ENCODE peak calls at places on chromosomes 16 and 17, in five cellular contexts. S is neuronal stem cell, Z is mesenchymal stem cell, K is IMR-90, J is H1. P is an unnamed sample.

GRCh38 chr16:4261557-4262172 is 11.2 kb downstream of the TFAP4 start:
- DNase-seq in S (peak; percentile 51), Z (peak; percentile 40), K (peak; percentile 16), J (no peak), P (peak; percentile 89)

GRCh38 chr17:71845354-71845753 is 275.5 kb upstream of the SOX9 start:
- DNase-seq in S (no peak), Z (no peak), K (no peak), J (no peak), P (no peak)

GRCh38 chr17:21125862-21126261 is 902 bp upstream of the DHRS7B start:
- DNase-seq in S (no peak), Z (no peak), K (no peak), J (no peak), P (no peak)

GRCh38 chr16:29899516-29900101 is at the start of gene SEZ6L2:
- DNase-seq in S (peak; percentile 84), Z (peak; percentile 97), K (peak; percentile 86), J (peak; percentile 86), P (peak; percentile 5)

GRCh38 chr16:78519896-78520295 is 420.4 kb downstream of the WWOX start:
- DNase-seq in S (no peak), Z (no peak), K (no peak), J (no peak), P (no peak)

GRCh38 chr17:34667656-34668055 is 88.3 kb downstream of the TMEM132E start:
- DNase-seq in S (no peak), Z (no peak), K (no peak), J (no peak), P (no peak)

GRCh38 chr17:79907855-79908254 is 68.6 kb upstream of the CBX4 start:
- DNase-seq in S (no peak), Z (no peak), K (peak; percentile 10), J (no peak), P (no peak)

GRCh38 chr17:22138861-22139469 is 446.6 kb downstream of the KCNJ18 start:
- DNase-seq in S (no peak), Z (peak; percentile 12), K (no peak), J (no peak), P (no peak)

GRCh38 chr17:45820052-45820780 is 24.5 kb upstream of the SPPL2C start:
- DNase-seq in S (no peak), Z (no peak), K (no peak), J (no peak), P (no peak)

GRCh38 chr17:68396795-68397536 is 60.3 kb downstream of the WIPI1 start:
- DNase-seq in S (no peak), Z (peak; percentile 63), K (no peak), J (no peak), P (no peak)

GRCh38 chr17:39404542-39405378 is 3.3 kb upstream of the FBXL20 start:
- DNase-seq in S (no peak), Z (peak; percentile 90), K (peak; percentile 91), J (no peak), P (peak; percentile 44)

GRCh38 chr16:83059237-83059636 is 432.5 kb downstream of the CDH13 start:
- DNase-seq in S (no peak), Z (no peak), K (peak; percentile 11), J (no peak), P (no peak)

GRCh38 chr16:84730406-84731106 is 30.8 kb downstream of the USP10 start:
- DNase-seq in S (no peak), Z (peak; percentile 94), K (peak; percentile 97), J (no peak), P (peak; percentile 89)

GRCh38 chr17:43584666-43585102 is 38.5 kb upstream of the ETV4 start:
- DNase-seq in S (no peak), Z (no peak), K (peak; percentile 52), J (no peak), P (peak; percentile 92)

GRCh38 chr17:9880582-9880999 is 24.5 kb downstream of the RCVRN start:
- DNase-seq in S (no peak), Z (no peak), K (no peak), J (no peak), P (peak; percentile 31)

GRCh38 chr17:1617620-1618174 is 10.9 kb downstream of the SLC43A2 start:
- DNase-seq in S (no peak), Z (peak; percentile 85), K (peak; percentile 77), J (no peak), P (peak; percentile 76)

GRCh38 chr16:83807327-83807709 is 460 bp upstream of the HSBP1 start:
- DNase-seq in S (no peak), Z (no peak), K (no peak), J (no peak), P (no peak)

GRCh38 chr16:1105888-1106620 is 10.0 kb upstream of the C1QTNF8 start:
- DNase-seq in S (peak; percentile 64), Z (peak; percentile 48), K (peak; percentile 33), J (no peak), P (peak; percentile 32)

GRCh38 chr16:20388854-20389253 is 15.7 kb downstream of the PDILT start:
- DNase-seq in S (no peak), Z (no peak), K (no peak), J (no peak), P (no peak)

GRCh38 chr17:82888583-82889495 is 49.0 kb upstream of the ZNF750 start:
- DNase-seq in S (no peak), Z (no peak), K (no peak), J (no peak), P (peak; percentile 47)

GRCh38 chr17:67526700-67527099 is 149.6 kb downstream of the PITPNC1 start:
- DNase-seq in S (no peak), Z (no peak), K (no peak), J (no peak), P (no peak)

GRCh38 chr16:68377221-68377620 is 66.4 kb downstream of the PRMT7 start:
- DNase-seq in S (no peak), Z (no peak), K (no peak), J (no peak), P (no peak)

GRCh38 chr16:89145406-89146161 is 26.0 kb upstream of the CDH15 start:
- DNase-seq in S (no peak), Z (no peak), K (no peak), J (no peak), P (no peak)

GRCh38 chr16:29821663-29822115 is 1.4 kb downstream of the MVP start:
- DNase-seq in S (no peak), Z (peak; percentile 86), K (peak; percentile 79), J (no peak), P (peak; percentile 78)

GRCh38 chr16:57475711-57476339 is 10.5 kb downstream of the DOK4 start:
- DNase-seq in S (no peak), Z (peak; percentile 76), K (peak; percentile 33), J (peak; percentile 77), P (peak; percentile 57)

GRCh38 chr17:72870437-72870985 is 222.0 kb downstream of the SLC39A11 start:
- DNase-seq in S (no peak), Z (no peak), K (no peak), J (no peak), P (no peak)

GRCh38 chr17:80772906-80773242 is 218.8 kb upstream of the CHMP6 start:
- DNase-seq in S (no peak), Z (no peak), K (no peak), J (no peak), P (no peak)

GRCh38 chr16:62036101-62036806 is at the start of gene CDH8:
- DNase-seq in S (peak; percentile 84), Z (no peak), K (no peak), J (no peak), P (peak; percentile 77)

GRCh38 chr16:62036807-62037135 is 533 bp upstream of the CDH8 start:
- DNase-seq in S (peak; percentile 40), Z (no peak), K (no peak), J (no peak), P (no peak)

GRCh38 chr16:62035115-62036092 is 834 bp downstream of the CDH8 start:
- DNase-seq in S (peak; percentile 71), Z (no peak), K (no peak), J (peak; percentile 56), P (peak; percentile 59)

GRCh38 chr16:62033065-62033464 is 3.2 kb downstream of the CDH8 start:
- DNase-seq in S (no peak), Z (no peak), K (no peak), J (no peak), P (no peak)

DNA sequence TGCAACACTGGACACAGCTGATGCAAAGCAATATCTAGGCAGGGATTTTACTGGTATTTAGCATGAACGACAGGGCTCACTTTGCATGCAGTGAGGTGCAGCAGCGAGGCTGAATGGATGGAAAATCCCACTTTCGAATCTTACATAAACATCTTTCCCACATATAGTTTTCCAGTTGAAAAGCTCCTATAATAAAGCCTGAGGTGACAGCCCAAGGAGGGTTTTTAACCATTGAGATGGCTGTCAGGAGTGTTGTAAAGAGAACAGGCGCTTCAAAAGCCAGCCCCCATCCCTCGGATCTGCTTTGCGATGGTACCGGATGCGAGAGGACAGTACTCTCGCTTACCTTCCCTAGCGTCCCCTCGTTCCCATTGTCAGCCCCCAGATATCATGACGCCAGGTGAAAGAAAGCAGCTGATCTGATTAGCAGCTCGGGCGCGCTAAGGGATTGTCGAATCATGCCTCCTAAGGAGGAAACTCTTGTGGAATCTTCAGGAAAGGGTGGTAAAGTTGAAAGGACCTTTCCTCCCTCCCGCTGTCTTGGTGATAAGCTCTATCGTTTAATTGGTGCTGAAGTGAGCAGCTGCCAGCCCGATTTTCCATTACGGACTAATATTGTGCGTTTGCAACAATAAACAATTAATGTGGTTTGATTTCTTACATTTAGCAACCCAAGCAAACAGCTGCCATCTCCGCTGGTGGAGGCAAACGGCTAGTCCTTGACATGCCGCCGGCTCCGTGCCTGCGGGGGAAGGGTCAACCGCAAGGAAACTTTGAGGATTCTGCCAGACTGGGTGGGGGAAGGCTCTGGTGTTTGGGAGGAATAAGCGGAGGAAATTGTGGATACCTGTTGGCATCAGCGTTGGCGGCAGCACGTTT is 1.8 kb downstream of the CDH8 start:
- DNase-seq in S (peak; percentile 49), Z (no peak), K (no peak), J (no peak), P (no peak)
- H3K4me3 ChIP-seq in S (peak overlapping the region; percentile 88), Z (peak overlapping the region; percentile 49), K (no peak overlapping the region), J (peak overlapping the region; percentile 78), P (peak overlapping the region; percentile 70)

DNA sequence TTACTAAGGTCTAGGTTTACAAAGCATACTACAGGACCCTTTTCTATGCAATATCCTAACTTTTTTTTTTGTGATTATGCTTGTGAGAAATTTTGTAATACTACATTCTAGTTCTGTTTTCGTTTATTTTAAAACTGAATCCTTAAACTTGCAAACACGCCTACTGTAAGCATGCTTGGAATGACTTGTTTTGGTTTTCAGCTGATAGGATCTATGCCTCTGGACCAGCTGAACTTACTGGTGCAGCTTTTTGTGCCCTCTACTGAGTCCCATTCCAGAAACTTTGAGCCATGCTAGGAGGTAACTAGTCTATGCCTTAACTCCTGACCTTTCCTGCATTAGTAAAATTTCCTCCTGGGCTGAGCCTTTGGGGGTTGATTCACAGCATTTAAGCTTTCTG is 6.0 kb downstream of the PDP2 start:
- DNase-seq in S (no peak), Z (no peak), K (peak; percentile 46), J (no peak), P (peak; percentile 61)
- H3K14ac ChIP-seq in S (no peak overlapping the region), Z (no peak overlapping the region), K (no peak overlapping the region), J (no peak overlapping the region), P (no peak overlapping the region)

GRCh38 chr17:60959696-60960095 is 282.0 kb downstream of the BCAS3 start:
- DNase-seq in S (no peak), Z (peak; percentile 22), K (no peak), J (no peak), P (peak; percentile 42)
- H3K4me2 ChIP-seq in S (no peak overlapping the region), Z (no peak overlapping the region), K (no peak overlapping the region), J (no peak overlapping the region), P (no peak overlapping the region)

DNA sequence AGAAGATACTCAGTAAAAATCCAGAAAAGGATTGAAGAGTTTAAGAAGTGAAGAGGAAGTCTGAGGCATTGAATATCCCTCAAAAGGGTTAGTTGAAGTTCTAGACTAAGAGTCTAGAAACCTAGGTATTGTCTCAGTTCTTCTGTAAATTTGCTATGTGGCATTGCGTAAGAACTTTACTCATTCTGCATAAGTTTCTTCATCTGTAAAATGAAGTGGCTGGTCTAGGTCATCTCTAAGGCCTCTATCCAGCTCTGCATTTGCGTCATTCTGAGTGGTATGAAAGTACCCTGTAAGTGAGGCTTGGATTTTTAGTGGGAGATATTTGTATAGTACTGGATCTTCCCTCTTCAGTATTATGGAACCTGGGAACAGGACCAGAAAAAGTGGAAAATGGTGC is 130.2 kb downstream of the MYO1D start:
- DNase-seq in S (no peak), Z (peak; percentile 72), K (peak; percentile 45), J (no peak), P (peak; percentile 93)
- H3K4me3 ChIP-seq in S (no peak overlapping the region), Z (peak overlapping the region; percentile 8), K (no peak overlapping the region), J (no peak overlapping the region), P (no peak overlapping the region)